ENCODE peak calls at places on chromosomes 1 and 21, in seven cellular contexts. U is stimulated activated CD8-positive, alpha-beta memory T cell treated with anti-CD3 and anti-CD28 coated beads, Interleukin-7, amount 100 ng/mL, for 1 hour; C is suprapubic skin; L is GM12892; B is CD4-positive, alpha-beta T cell; Y is T47D; W is activated T-helper 1 cell treated with anti-CD3 and anti-CD28 coated beads, Interleukin-2, amount 50 U/mL, for 16 hours. K is an unnamed sample.

GRCh38 chr1:58584082-58584895 is 7.2 kb upstream of the TACSTD2 start:
- DNase-seq in U (no peak), C (no peak), L (no peak), B (no peak), Y (no peak), W (no peak), K (peak)

GRCh38 chr21:16583567-16583966 is 853.8 kb downstream of the USP25 start:
- DNase-seq in U (no peak), C (no peak), L (no peak), B (no peak), Y (no peak), W (no peak), K (no peak)

GRCh38 chr21:38879912-38880577 is 74.3 kb downstream of the ETS2 start:
- DNase-seq in U (no peak), C (no peak), L (no peak), B (no peak), Y (no peak), W (no peak), K (no peak)

GRCh38 chr1:177206831-177207230 is 36.1 kb downstream of the BRINP2 start:
- DNase-seq in U (no peak), C (no peak), L (no peak), B (no peak), Y (no peak), W (no peak), K (no peak)

GRCh38 chr1:182446033-182446669 is 3.8 kb upstream of the RGSL1 start:
- DNase-seq in U (no peak), C (no peak), L (no peak), B (no peak), Y (peak), W (no peak), K (peak)

GRCh38 chr1:44847786-44848185 is 4.7 kb upstream of the PTCH2 start:
- DNase-seq in U (no peak), C (no peak), L (no peak), B (no peak), Y (no peak), W (no peak), K (no peak)

GRCh38 chr1:227895828-227896685 is 51.7 kb downstream of the WNT9A start:
- DNase-seq in U (no peak), C (peak), L (no peak), B (no peak), Y (peak), W (no peak), K (peak)

GRCh38 chr1:114979278-114979891 is 50.2 kb upstream of the TSHB start:
- DNase-seq in U (peak), C (no peak), L (no peak), B (peak), Y (no peak), W (peak), K (peak)

GRCh38 chr1:232553050-232553754 is 76.7 kb downstream of the SIPA1L2 start:
- DNase-seq in U (no peak), C (no peak), L (no peak), B (no peak), Y (no peak), W (no peak), K (no peak)

GRCh38 chr1:5914676-5915285 is 77.4 kb downstream of the NPHP4 start:
- DNase-seq in U (no peak), C (peak), L (no peak), B (no peak), Y (no peak), W (no peak), K (no peak)

GRCh38 chr1:104195395-104195794 is 445.7 kb downstream of the AMY1C start:
- DNase-seq in U (no peak), C (no peak), L (no peak), B (no peak), Y (no peak), W (no peak), K (peak)